ENCODE peak calls at places on chromosomes 6 and 20, in six cellular contexts. N is natural killer cell treated with Interleukin-12 subunit alpha and Interleukin-12 subunit beta and Interleukin-15 and Interleukin-18, amount 100 ng/mL, for 72 hours; Q is heart right ventricle; Z is left ventricle myocardium superior; H is activated T-cell treated with anti-CD3 and anti-CD28 coated beads, Interleukin-2, amount 50 U/mL, for 4 hours; V is HCT116. Y is an unnamed sample.

GRCh38 chr6:134152767-134153485 is 100.5 kb upstream of the SLC2A12 start:
- ATAC-seq in N (no peak), Q (no peak), Z (peak), H (no peak), V (no peak), Y (no peak)

GRCh38 chr20:50425076-50425475 is 85.1 kb upstream of the PTPN1 start:
- ATAC-seq in N (no peak), Q (no peak), Z (no peak), H (no peak), V (peak), Y (peak)

GRCh38 chr6:157058574-157058973 is 264.7 kb downstream of the TMEM242 start:
- ATAC-seq in N (peak), Q (no peak), Z (no peak), H (no peak), V (no peak), Y (no peak)

GRCh38 chr6:151391021-151391470 is 313 bp downstream of the ZBTB2 start:
- ATAC-seq in N (peak), Q (peak), Z (peak), H (no peak), V (peak), Y (peak)

GRCh38 chr6:47096233-47096887 is 54.2 kb upstream of the ADGRF1 start:
- ATAC-seq in N (no peak), Q (no peak), Z (no peak), H (no peak), V (no peak), Y (no peak)

GRCh38 chr6:127877231-127877630 is 23.6 kb downstream of the THEMIS start:
- ATAC-seq in N (peak), Q (no peak), Z (no peak), H (peak), V (no peak), Y (peak)

GRCh38 chr6:138424004-138424904 is 20.2 kb downstream of the HEBP2 start:
- ATAC-seq in N (peak), Q (no peak), Z (no peak), H (no peak), V (no peak), Y (no peak)

GRCh38 chr6:40672118-40672517 is 85.0 kb upstream of the LRFN2 start:
- ATAC-seq in N (no peak), Q (no peak), Z (no peak), H (no peak), V (no peak), Y (no peak)

GRCh38 chr6:143570147-143570853 is 58.8 kb upstream of the FUCA2 start:
- ATAC-seq in N (no peak), Q (no peak), Z (no peak), H (no peak), V (no peak), Y (no peak)

GRCh38 chr20:17658648-17658993 is 23.4 kb downstream of the RRBP1 start:
- ATAC-seq in N (no peak), Q (no peak), Z (no peak), H (no peak), V (no peak), Y (no peak)

GRCh38 chr6:159074120-159074684 is 29.4 kb upstream of the TAGAP start:
- ATAC-seq in N (no peak), Q (peak), Z (peak), H (no peak), V (peak), Y (no peak)

GRCh38 chr20:32481311-32482103 is 103.6 kb downstream of the NOL4L start:
- ATAC-seq in N (no peak), Q (no peak), Z (peak), H (no peak), V (no peak), Y (no peak)

GRCh38 chr20:43975096-43975768 is 60.6 kb downstream of the TOX2 start:
- ATAC-seq in N (peak), Q (no peak), Z (no peak), H (peak), V (peak), Y (peak)

GRCh38 chr6:2951723-2952122 is 19.6 kb downstream of the SERPINB6 start:
- ATAC-seq in N (no peak), Q (no peak), Z (peak), H (no peak), V (no peak), Y (no peak)

GRCh38 chr20:38460040-38460623 is 12.5 kb upstream of the RALGAPB start:
- ATAC-seq in N (no peak), Q (no peak), Z (peak), H (no peak), V (peak), Y (no peak)

GRCh38 chr6:133241088-133241900 is at the start of gene EYA4:
- ATAC-seq in N (no peak), Q (peak), Z (peak), H (no peak), V (no peak), Y (no peak)

GRCh38 chr6:111576302-111576701 is 29.4 kb downstream of the TRAF3IP2 start:
- ATAC-seq in N (no peak), Q (no peak), Z (no peak), H (no peak), V (no peak), Y (no peak)

Y was measured in activated T-helper 17 cell treated with anti-CD3 and anti-CD28 coated beads, Interleukin-2, amount 50 U/mL, for 72 hours.